ENCODE peak calls at places on chromosome 14, in four cellular contexts. B is cardiac muscle cell, U is tibial artery, X is A549. J is an unnamed sample.

GRCh38 chr14:70077005-70077404 is 111.7 kb downstream of the SLC8A3 start:
- DNase-seq in B (no peak), U (no peak), X (no peak), J (no peak)

GRCh38 chr14:95660550-95661515 is 25.4 kb upstream of the TCL1B start:
- DNase-seq in B (no peak), U (no peak), X (no peak), J (no peak)

GRCh38 chr14:76775695-76776305 is 14.5 kb downstream of the VASH1 start:
- DNase-seq in B (no peak), U (peak; percentile 65), X (no peak), J (no peak)

GRCh38 chr14:31990959-31991541 is 86.1 kb upstream of the ARHGAP5 start:
- DNase-seq in B (no peak), U (no peak), X (no peak), J (no peak)

GRCh38 chr14:23727566-23728335 is 91.6 kb downstream of the DHRS2 start:
- DNase-seq in B (peak; percentile 45), U (no peak), X (peak; percentile 63), J (peak; percentile 39)

GRCh38 chr14:61042220-61042619 is 61.2 kb downstream of the SLC38A6 start:
- DNase-seq in B (no peak), U (no peak), X (no peak), J (no peak)

GRCh38 chr14:101364503-101365328 is 196.6 kb upstream of the DIO3 start:
- DNase-seq in B (no peak), U (peak; percentile 94), X (no peak), J (peak; percentile 88)

GRCh38 chr14:21026988-21027315 is 2.1 kb upstream of the NDRG2 start:
- DNase-seq in B (no peak), U (no peak), X (no peak), J (no peak)

GRCh38 chr14:72433511-72433910 is 460.4 kb downstream of the DPF3 start:
- DNase-seq in B (no peak), U (no peak), X (peak; percentile 6), J (no peak)

GRCh38 chr14:58777541-58777979 is 139.8 kb downstream of the DACT1 start:
- DNase-seq in B (no peak), U (no peak), X (no peak), J (no peak)

GRCh38 chr14:68962681-68963080 is 16.4 kb downstream of the ACTN1 start:
- DNase-seq in B (no peak), U (no peak), X (no peak), J (no peak)
- H3K4me1 ChIP-seq in B (peaks cover 41% of the 10 kb centered on the region), U (peaks cover 81% of the 10 kb centered on the region), X (peaks cover 100% of the 10 kb centered on the region), J (peaks cover 36% of the 10 kb centered on the region)

GRCh38 chr14:86022031-86022629 is 492.2 kb downstream of the FLRT2 start:
- DNase-seq in B (no peak), U (no peak), X (no peak), J (no peak)
- H3K9me3 ChIP-seq in B (no peaks in the 10 kb centered on the region), U (no peaks in the 10 kb centered on the region), X (no peaks in the 10 kb centered on the region), J (no peaks in the 10 kb centered on the region)

GRCh38 chr14:75249251-75249957 is 29.2 kb upstream of the FOS start:
- DNase-seq in B (peak; percentile 32), U (peak; percentile 50), X (no peak), J (no peak)
- H3K4me3 ChIP-seq in B (no peak overlapping the region), U (no peak overlapping the region), X (no peak overlapping the region), J (no peak overlapping the region)

GRCh38 chr14:73591690-73592448 is at the start of gene ACOT4:
- DNase-seq in B (peak; percentile 28), U (no peak), X (peak; percentile 49), J (peak; percentile 55)

GRCh38 chr14:73594491-73594890 is 2.8 kb downstream of the ACOT4 start:
- DNase-seq in B (no peak), U (no peak), X (no peak), J (no peak)

DNA sequence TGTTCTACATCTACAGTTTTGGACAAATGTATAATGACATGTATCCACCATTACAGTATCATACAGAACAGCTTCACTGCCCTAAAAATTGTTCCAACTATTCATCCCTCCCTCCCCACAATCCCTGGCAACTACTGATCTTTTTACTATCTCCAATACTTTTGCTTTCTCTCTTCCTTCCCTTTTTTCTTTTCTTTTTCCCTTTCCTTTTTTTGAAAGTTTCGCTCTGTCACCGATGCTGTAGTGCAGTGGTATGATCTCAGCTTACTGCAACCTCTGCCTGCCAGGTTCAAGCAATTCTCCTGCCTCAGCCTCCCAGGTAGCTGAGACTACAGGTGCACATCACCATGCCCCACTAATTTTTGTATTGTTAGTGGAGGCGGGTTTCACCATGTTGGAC is 2.5 kb upstream of the ACOT4 start:
- DNase-seq in B (no peak), U (no peak), X (no peak), J (no peak)
- H3K4me1 ChIP-seq in B (no peaks in the 10 kb centered on the region), U (peaks cover 11% of the 10 kb centered on the region), X (no peaks in the 10 kb centered on the region), J (no peaks in the 10 kb centered on the region)

DNA sequence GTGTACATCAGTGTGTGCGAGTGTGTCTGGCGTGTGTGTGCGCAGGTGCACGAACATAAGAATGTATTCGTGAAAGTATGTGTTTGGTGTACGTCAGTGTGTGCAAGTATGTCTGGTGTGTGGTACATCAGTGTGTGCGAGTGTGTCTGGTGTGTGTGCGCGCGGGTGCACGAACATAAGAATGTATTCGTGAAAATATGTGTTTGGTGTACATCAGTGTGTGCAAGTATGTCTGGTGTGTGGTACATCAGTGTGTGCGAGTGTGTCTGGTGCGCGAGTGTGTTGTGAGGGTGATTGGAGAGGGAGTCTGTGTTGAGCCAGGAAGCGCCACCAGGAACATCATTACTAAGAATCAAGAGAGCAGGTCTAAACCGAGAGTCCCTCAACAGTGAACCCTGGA is 143.8 kb downstream of the BCL11B start:
- DNase-seq in B (no peak), U (peak; percentile 21), X (no peak), J (no peak)
- H3K9me3 ChIP-seq in B (no peaks in the 10 kb centered on the region), U (no peaks in the 10 kb centered on the region), X (no peaks in the 10 kb centered on the region), J (no peaks in the 10 kb centered on the region)

GRCh38 chr14:64196668-64197411 is 97.3 kb downstream of the ESR2 start:
- DNase-seq in B (peak; percentile 76), U (no peak), X (no peak), J (peak; percentile 85)
- H3K4me3 ChIP-seq in B (peak overlapping the region; percentile 20), U (peak overlapping the region; percentile 24), X (no peak overlapping the region), J (peak overlapping the region; percentile 38)

GRCh38 chr14:89340200-89340667 is 76.8 kb downstream of the FOXN3 start:
- DNase-seq in B (no peak), U (no peak), X (no peak), J (no peak)

GRCh38 chr14:89339158-89339557 is 77.9 kb downstream of the FOXN3 start:
- DNase-seq in B (no peak), U (no peak), X (no peak), J (no peak)

GRCh38 chr14:89337912-89338311 is 79.1 kb downstream of the FOXN3 start:
- DNase-seq in B (no peak), U (no peak), X (no peak), J (peak; percentile 66)

GRCh38 chr14:89340782-89341181 is 76.3 kb downstream of the FOXN3 start:
- DNase-seq in B (no peak), U (no peak), X (no peak), J (no peak)

DNA sequence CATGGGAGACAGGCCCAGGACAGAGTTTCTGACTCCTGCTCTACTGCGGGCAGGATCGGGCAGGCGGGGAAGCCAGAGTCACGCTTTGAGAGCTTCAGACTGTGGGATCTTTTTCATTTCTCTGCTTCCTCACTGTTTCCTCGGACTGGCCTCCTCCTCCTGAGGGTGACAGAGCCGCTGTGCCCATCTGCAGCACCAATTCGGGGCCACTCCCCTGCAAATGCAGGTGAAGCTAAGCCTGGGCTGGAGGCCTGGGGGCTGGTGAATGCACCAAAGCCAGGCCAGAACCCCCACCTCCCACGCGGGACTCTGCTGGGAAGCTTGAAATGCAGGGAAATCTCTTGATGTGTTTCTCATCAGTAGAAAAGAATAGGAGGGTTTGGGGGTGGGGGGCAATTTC is 77.5 kb downstream of the FOXN3 start:
- DNase-seq in B (no peak), U (no peak), X (no peak), J (no peak)
- H3K4me1 ChIP-seq in B (peaks cover 9% of the 10 kb centered on the region), U (peaks cover 41% of the 10 kb centered on the region), X (peaks cover 10% of the 10 kb centered on the region), J (peaks cover 40% of the 10 kb centered on the region)